ENCODE peak calls at places on chromosomes 4 and X, in four cellular contexts. J is fibroblast of pulmonary artery, Y is BJ, V is psoas muscle. U is an unnamed sample.

GRCh38 chr4:11402192-11402591 is 26.5 kb downstream of the HS3ST1 start:
- DNase-seq in J (no peak), Y (no peak), V (no peak), U (no peak)

GRCh38 chr4:101693842-101694398 is 96.6 kb upstream of the BANK1 start:
- DNase-seq in J (no peak), Y (no peak), V (no peak), U (no peak)

GRCh38 chrX:15142084-15142715 is 127.7 kb downstream of the ASB9 start:
- DNase-seq in J (no peak), Y (no peak), V (no peak), U (no peak)

GRCh38 chrX:106917830-106918500 is 2.2 kb upstream of the CLDN2 start:
- DNase-seq in J (peak; percentile 82), Y (no peak), V (no peak), U (no peak)

GRCh38 chr4:119480331-119480730 is 148.3 kb downstream of the PDE5A start:
- DNase-seq in J (no peak), Y (no peak), V (no peak), U (no peak)

GRCh38 chr4:142365386-142365785 is 480.7 kb downstream of the INPP4B start:
- DNase-seq in J (no peak), Y (no peak), V (no peak), U (no peak)

GRCh38 chrX:23884427-23885024 is 23.2 kb downstream of the APOO start:
- DNase-seq in J (no peak), Y (no peak), V (no peak), U (no peak)

GRCh38 chr4:89111833-89112563 is 665 bp downstream of the TIGD2 start:
- DNase-seq in J (peak; percentile 97), Y (peak; percentile 68), V (no peak), U (peak; percentile 75)

GRCh38 chrX:11481035-11481434 is 184.7 kb downstream of the ARHGAP6 start:
- DNase-seq in J (peak; percentile 43), Y (no peak), V (no peak), U (no peak)

GRCh38 chrX:147710301-147710700 is 201.4 kb upstream of the FMR1 start:
- DNase-seq in J (no peak), Y (no peak), V (no peak), U (no peak)

GRCh38 chr4:147479817-147480216 is 1.1 kb upstream of the EDNRA start:
- DNase-seq in J (peak; percentile 92), Y (no peak), V (no peak), U (peak; percentile 18)

GRCh38 chr4:86223472-86223871 is 136.4 kb downstream of the MAPK10 start:
- DNase-seq in J (peak; percentile 70), Y (no peak), V (no peak), U (peak; percentile 17)

GRCh38 chr4:80112236-80112635 is 39.2 kb upstream of the ANTXR2 start:
- DNase-seq in J (peak; percentile 50), Y (peak; percentile 64), V (peak; percentile 69), U (peak; percentile 37)

GRCh38 chr4:76984788-76985211 is 35.2 kb downstream of the SEPTIN11 start:
- DNase-seq in J (peak; percentile 98), Y (peak; percentile 100), V (peak; percentile 79), U (peak; percentile 100)

GRCh38 chrX:20522420-20522819 is 255.7 kb upstream of the RPS6KA3 start:
- DNase-seq in J (no peak), Y (no peak), V (no peak), U (no peak)

GRCh38 chrX:50100188-50100587 is 100.6 kb downstream of the AKAP4 start:
- DNase-seq in J (no peak), Y (no peak), V (no peak), U (no peak)

GRCh38 chr4:33649015-33649414 is 2595.3 kb downstream of the ARAP2 start:
- DNase-seq in J (peak; percentile 73), Y (no peak), V (no peak), U (peak; percentile 14)

GRCh38 chrX:47224896-47225290 is 6.4 kb downstream of the CDK16 start:
- DNase-seq in J (no peak), Y (no peak), V (no peak), U (no peak)

GRCh38 chr4:140286503-140286902 is 86.9 kb upstream of the SCOC start:
- DNase-seq in J (no peak), Y (no peak), V (no peak), U (no peak)

GRCh38 chr4:115279300-115279699 is 165.9 kb upstream of the NDST4 start:
- DNase-seq in J (no peak), Y (no peak), V (no peak), U (no peak)

GRCh38 chrX:118596428-118596827 is 100.8 kb downstream of the DOCK11 start:
- DNase-seq in J (no peak), Y (no peak), V (no peak), U (no peak)

GRCh38 chrX:13068651-13069050 is 24.2 kb upstream of the FAM9C start:
- DNase-seq in J (no peak), Y (no peak), V (no peak), U (no peak)

GRCh38 chrX:30275498-30275897 is 28.6 kb downstream of the MAGEB1 start:
- DNase-seq in J (peak; percentile 29), Y (no peak), V (no peak), U (no peak)

GRCh38 chr4:125891597-125892258 is 577.0 kb downstream of the FAT4 start:
- DNase-seq in J (peak; percentile 51), Y (peak; percentile 97), V (no peak), U (peak; percentile 70)

GRCh38 chr4:26985836-26986235 is 125.2 kb downstream of the STIM2 start:
- DNase-seq in J (no peak), Y (no peak), V (no peak), U (no peak)

GRCh38 chrX:44958480-44958879 is 85.5 kb downstream of the KDM6A start:
- DNase-seq in J (no peak), Y (no peak), V (no peak), U (no peak)

GRCh38 chrX:108114541-108114940 is 23.0 kb downstream of the ATG4A start:
- DNase-seq in J (no peak), Y (no peak), V (no peak), U (no peak)

GRCh38 chr4:134470544-134470943 is 269.0 kb upstream of the PABPC4L start:
- DNase-seq in J (peak; percentile 26), Y (no peak), V (no peak), U (no peak)

GRCh38 chrX:24395775-24396174 is 35.3 kb downstream of the SUPT20HL1 start:
- DNase-seq in J (peak; percentile 82), Y (peak; percentile 19), V (no peak), U (peak; percentile 55)

GRCh38 chr4:109967798-109968520 is 55.3 kb downstream of the EGF start:
- DNase-seq in J (peak; percentile 7), Y (no peak), V (no peak), U (no peak)

GRCh38 chr4:88060431-88060830 is 53.0 kb downstream of the PKD2 start:
- DNase-seq in J (no peak), Y (no peak), V (no peak), U (no peak)

GRCh38 chr4:30068234-30068633 is 651.9 kb upstream of the PCDH7 start:
- DNase-seq in J (no peak), Y (no peak), V (no peak), U (no peak)

GRCh38 chr4:184313710-184314659 is 96.3 kb upstream of the ENPP6 start:
- DNase-seq in J (no peak), Y (no peak), V (no peak), U (no peak)

GRCh38 chr4:56226579-56226978 is 160.7 kb downstream of the AASDH start:
- DNase-seq in J (no peak), Y (no peak), V (no peak), U (no peak)

DNA sequence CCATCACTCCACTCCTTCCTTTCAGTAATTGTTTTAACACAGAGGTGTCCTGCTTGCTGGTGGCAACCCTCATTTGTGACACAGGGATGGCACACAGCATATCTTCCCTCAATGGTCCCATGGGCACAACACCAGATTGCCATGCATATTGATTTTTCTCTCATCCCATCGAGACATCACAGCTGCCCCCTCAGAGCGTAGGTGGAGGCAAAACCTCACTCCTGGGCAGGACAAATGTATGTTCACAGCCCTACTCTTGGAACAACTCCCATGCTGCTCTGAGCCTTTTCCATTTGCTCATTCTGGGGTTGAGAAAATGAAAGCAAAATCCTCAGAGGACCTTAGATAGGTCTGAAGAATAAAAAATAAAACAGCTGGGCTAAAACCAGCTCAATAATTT is 172.2 kb downstream of the GABRB1 start:
- DNase-seq in J (no peak), Y (no peak), V (no peak), U (no peak)
- TF ChIP-seq CTCF in J (no peak), Y (no peak), V (no peak), U (no peak)

GRCh38 chr4:5451243-5451642 is 257.1 kb downstream of the EVC2 start:
- DNase-seq in J (no peak), Y (no peak), V (no peak), U (no peak)
- H3K4me3 ChIP-seq in J (no peak overlapping the region), Y (no peak overlapping the region), V (no peak overlapping the region), U (no peak overlapping the region)

GRCh38 chr4:73211968-73212367 is 46.6 kb downstream of the ANKRD17 start:
- DNase-seq in J (no peak), Y (no peak), V (no peak), U (no peak)

GRCh38 chr4:73208376-73208775 is 50.2 kb downstream of the ANKRD17 start:
- DNase-seq in J (peak; percentile 45), Y (no peak), V (no peak), U (peak; percentile 3)

GRCh38 chr4:73213917-73214663 is 44.5 kb downstream of the ANKRD17 start:
- DNase-seq in J (peak; percentile 76), Y (no peak), V (no peak), U (no peak)

DNA sequence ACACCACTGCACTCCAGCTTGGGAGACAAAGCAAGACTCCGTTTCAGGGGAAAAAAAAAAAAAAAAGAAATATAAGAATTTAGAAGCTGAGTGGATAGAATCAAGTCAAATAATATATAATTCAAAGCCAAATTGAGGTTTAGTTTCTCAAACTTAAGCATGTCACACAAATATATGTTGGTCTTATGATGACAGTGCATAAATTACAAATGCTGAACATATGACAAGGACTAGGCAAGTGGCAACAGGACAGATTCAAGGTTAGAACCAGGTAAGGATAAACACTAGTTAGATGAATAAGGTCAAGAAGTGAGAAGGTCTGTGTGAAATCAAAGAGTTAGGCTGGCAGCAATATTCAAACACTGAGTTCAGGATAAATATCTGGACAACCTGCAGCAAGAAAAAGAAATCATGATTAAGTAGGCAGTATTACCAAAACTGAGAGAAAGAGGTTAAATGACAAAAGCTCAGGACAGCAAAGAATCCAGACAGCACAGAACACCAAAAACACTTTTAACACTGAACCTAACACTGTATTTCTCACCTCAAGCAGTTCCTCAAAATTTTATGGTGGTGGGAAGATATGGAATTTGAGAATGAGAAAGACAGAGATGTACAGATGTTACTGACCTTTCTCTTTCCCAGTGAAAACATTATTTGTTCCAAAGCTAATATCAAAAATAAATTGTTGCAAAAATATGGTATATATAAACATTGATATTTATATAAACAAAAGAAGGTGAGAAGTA is 45.4 kb downstream of the ANKRD17 start:
- DNase-seq in J (no peak), Y (no peak), V (no peak), U (no peak)
- TF ChIP-seq CTCF in J (no peak), Y (no peak), V (no peak), U (no peak)

GRCh38 chrX:134026732-134027311 is 41.4 kb upstream of the GPC3 start:
- DNase-seq in J (peak; percentile 62), Y (no peak), V (no peak), U (no peak)
- H3K4me3 ChIP-seq in J (no peak overlapping the region), Y (no peak overlapping the region), V (peak overlapping the region; percentile 41), U (no peak overlapping the region)